ENCODE peak calls at places on chromosomes 7 and 10, in ten cellular contexts. S is brain microvascular endothelial cell, E is astrocyte of the spinal cord, C is fibroblast of mammary gland, Q is AG09319, R is HepG2, N is psoas muscle, A is heart left ventricle, V is foreskin keratinocyte, G is heart right ventricle. W is an unnamed sample.

GRCh38 chr7:39633563-39634550 is 10.5 kb downstream of the RALA start:
- DNase-seq in A (no peak), E (no peak), R (no peak), C (peak), N (no peak), G (no peak), S (no peak), V (no peak), Q (no peak), W (no peak)

GRCh38 chr10:133334495-133335237 is 2.0 kb downstream of the CALY start:
- DNase-seq in E (no peak), Q (no peak), S (no peak), V (no peak), R (no peak), A (peak), C (no peak), G (no peak), N (peak), W (no peak)

GRCh38 chr7:134114992-134115391 is 12.1 kb upstream of the LRGUK start:
- DNase-seq in N (no peak), G (no peak), V (no peak), R (no peak), Q (no peak), S (no peak), E (no peak), A (no peak), C (no peak), W (no peak)

GRCh38 chr7:23213755-23214154 is 31.9 kb downstream of the NUP42 start:
- DNase-seq in E (no peak), G (no peak), S (no peak), Q (no peak), C (no peak), R (no peak), A (no peak), N (no peak), V (no peak), W (no peak)

GRCh38 chr7:7449055-7449454 is 86.6 kb downstream of the COL28A1 start:
- DNase-seq in N (no peak), Q (no peak), A (no peak), E (peak), C (no peak), V (no peak), R (no peak), S (no peak), G (no peak), W (no peak)

GRCh38 chr7:29281782-29282541 is 87.4 kb downstream of the CHN2 start:
- DNase-seq in G (peak), S (peak), N (no peak), C (peak), V (peak), R (peak), Q (no peak), E (peak), A (peak), W (no peak)

GRCh38 chr10:96292971-96293909 is 11.0 kb upstream of the DNTT start:
- DNase-seq in G (peak), Q (peak), E (peak), R (peak), S (peak), N (no peak), V (no peak), A (no peak), C (peak), W (peak)

GRCh38 chr10:16049050-16049449 is 188.7 kb upstream of the MINDY3 start:
- DNase-seq in N (no peak), A (no peak), C (no peak), G (no peak), E (no peak), S (no peak), R (no peak), V (no peak), Q (no peak), W (no peak)

GRCh38 chr10:124465003-124465776 is 3.6 kb downstream of the LHPP start:
- DNase-seq in C (no peak), S (no peak), N (no peak), G (no peak), R (no peak), E (no peak), V (no peak), Q (no peak), A (no peak), W (peak)

GRCh38 chr10:43265799-43266721 is 805 bp downstream of the RASGEF1A start:
- DNase-seq in R (peak), N (no peak), V (no peak), C (no peak), Q (no peak), G (no peak), A (no peak), E (no peak), S (no peak), W (peak)

GRCh38 chr10:107740962-107741690 is 576.6 kb upstream of the SORCS1 start:
- DNase-seq in E (peak), R (no peak), C (peak), S (no peak), G (no peak), N (no peak), V (no peak), A (no peak), Q (no peak), W (peak)

GRCh38 chr10:359762-360161 is 224.5 kb downstream of the ZMYND11 start:
- DNase-seq in N (no peak), C (no peak), S (no peak), V (no peak), E (no peak), Q (no peak), A (no peak), G (no peak), R (no peak), W (no peak)

GRCh38 chr7:98464558-98464940 is 63.7 kb upstream of the BAIAP2L1 start:
- DNase-seq in S (no peak), E (no peak), Q (no peak), C (no peak), V (no peak), G (no peak), A (no peak), N (no peak), R (no peak), W (no peak)

GRCh38 chr7:46576950-46577349 is 655.9 kb upstream of the IGFBP3 start:
- DNase-seq in C (peak), S (peak), G (no peak), E (no peak), Q (peak), V (no peak), R (no peak), N (no peak), A (no peak), W (no peak)

GRCh38 chr10:33965795-33966581 is 631.5 kb upstream of the NRP1 start:
- DNase-seq in G (no peak), R (peak), Q (no peak), S (no peak), V (no peak), N (no peak), E (no peak), C (no peak), A (peak), W (no peak)

GRCh38 chr7:84283798-84284197 is 89.2 kb upstream of the SEMA3A start:
- DNase-seq in E (no peak), A (no peak), N (no peak), V (no peak), C (no peak), R (no peak), Q (no peak), G (no peak), S (no peak), W (no peak)

GRCh38 chr7:149865437-149865836 is 8.3 kb upstream of the ATP6V0E2 start:
- DNase-seq in E (no peak), R (no peak), A (no peak), N (no peak), S (no peak), C (no peak), G (no peak), Q (no peak), V (no peak), W (peak)

GRCh38 chr7:80879849-80880248 is 39.0 kb downstream of the SEMA3C start:
- DNase-seq in R (no peak), N (no peak), Q (no peak), A (no peak), V (no peak), E (peak), C (peak), G (peak), S (no peak), W (no peak)

GRCh38 chr7:138429577-138430250 is 30.3 kb upstream of the TRIM24 start:
- DNase-seq in V (no peak), N (no peak), S (no peak), G (no peak), Q (no peak), A (no peak), C (no peak), E (no peak), R (no peak), W (no peak)

GRCh38 chr7:46360255-46360654 is 439.2 kb upstream of the IGFBP3 start:
- DNase-seq in E (no peak), Q (no peak), V (no peak), C (no peak), R (no peak), S (no peak), A (no peak), G (no peak), N (no peak), W (no peak)

GRCh38 chr7:77651544-77652162 is 44.6 kb upstream of the RSBN1L start:
- DNase-seq in E (peak), A (no peak), R (peak), Q (peak), C (peak), S (peak), N (no peak), V (no peak), G (peak), W (peak)

GRCh38 chr10:106825996-106826395 is 338.5 kb downstream of the SORCS1 start:
- DNase-seq in C (no peak), Q (no peak), G (no peak), R (no peak), E (no peak), N (no peak), A (no peak), V (no peak), S (no peak), W (no peak)

GRCh38 chr10:8163824-8164223 is 109.3 kb downstream of the GATA3 start:
- DNase-seq in V (no peak), N (no peak), R (no peak), G (no peak), E (no peak), Q (no peak), S (no peak), C (no peak), A (no peak), W (no peak)

GRCh38 chr10:70191906-70192305 is 21.6 kb upstream of the SAR1A start:
- DNase-seq in E (peak), N (no peak), C (peak), V (peak), G (no peak), Q (peak), R (no peak), A (no peak), S (peak), W (no peak)

GRCh38 chr10:93437000-93437945 is 44.9 kb downstream of the MYOF start:
- DNase-seq in N (peak), R (peak), C (peak), S (peak), Q (peak), V (peak), A (peak), G (peak), E (peak), W (no peak)

GRCh38 chr10:29386347-29386999 is 97.6 kb downstream of the LYZL1 start:
- DNase-seq in C (peak), V (no peak), G (no peak), R (peak), Q (no peak), E (peak), A (no peak), S (no peak), N (no peak), W (peak)

GRCh38 chr10:95260397-95260881 is 30.4 kb downstream of the PDLIM1 start:
- DNase-seq in C (peak), N (no peak), Q (no peak), S (peak), G (no peak), E (peak), V (peak), A (no peak), R (peak), W (peak)

GRCh38 chr7:119270045-119270464 is 1002.9 kb upstream of the KCND2 start:
- DNase-seq in R (peak), E (peak), C (peak), A (no peak), Q (peak), V (peak), S (peak), N (no peak), G (no peak), W (peak)

GRCh38 chr7:47458057-47458456 is 123.9 kb downstream of the TNS3 start:
- DNase-seq in R (peak), S (peak), V (no peak), G (peak), C (peak), A (peak), Q (peak), E (peak), N (peak), W (no peak)

GRCh38 chr10:78755075-78755695 is 313.6 kb upstream of the ZMIZ1 start:
- DNase-seq in C (no peak), R (no peak), V (no peak), A (no peak), S (no peak), Q (no peak), G (no peak), E (no peak), N (no peak), W (no peak)

GRCh38 chr7:11835260-11835659 is 3.3 kb upstream of the THSD7A start:
- DNase-seq in E (peak), R (no peak), V (no peak), G (no peak), S (no peak), C (no peak), A (no peak), Q (no peak), N (no peak), W (no peak)

GRCh38 chr10:24483701-24484100 is 240.0 kb downstream of the ARHGAP21 start:
- DNase-seq in C (peak), V (peak), E (peak), Q (no peak), G (no peak), S (peak), A (no peak), R (no peak), N (peak), W (peak)

GRCh38 chr7:129494041-129494440 is 8.3 kb upstream of the SMKR1 start:
- DNase-seq in Q (peak), G (no peak), R (no peak), S (peak), A (no peak), N (no peak), E (peak), C (peak), V (peak), W (no peak)

GRCh38 chr7:129495987-129496386 is 6.3 kb upstream of the SMKR1 start:
- DNase-seq in S (no peak), R (no peak), N (no peak), G (no peak), C (no peak), E (no peak), V (no peak), A (no peak), Q (no peak), W (no peak)

GRCh38 chr7:129496653-129497052 is 5.7 kb upstream of the SMKR1 start:
- DNase-seq in G (no peak), Q (no peak), R (no peak), V (no peak), S (no peak), N (no peak), E (no peak), C (no peak), A (no peak), W (no peak)

GRCh38 chr7:129492406-129492805 is 9.9 kb upstream of the SMKR1 start:
- DNase-seq in R (no peak), Q (no peak), E (no peak), A (no peak), C (peak), S (no peak), G (no peak), N (no peak), V (no peak), W (no peak)

GRCh38 chr7:129493555-129493954 is 8.8 kb upstream of the SMKR1 start:
- DNase-seq in R (no peak), N (no peak), E (no peak), C (peak), G (no peak), V (no peak), A (no peak), Q (no peak), S (peak), W (no peak)
- TF ChIP-seq CTCF in R (no peak), N (no peak), E (peak), C (peak), G (no peak), V (peak), A (no peak), Q (peak), S (peak), W (peak)

GRCh38 chr7:54877683-54878082 is 118.7 kb upstream of the SEC61G start:
- DNase-seq in S (no peak), G (no peak), V (peak), N (no peak), C (no peak), E (no peak), A (no peak), Q (no peak), R (peak), W (no peak)
- TF ChIP-seq CTCF in S (peak), G (no peak), V (peak), N (no peak), C (peak), E (no peak), A (no peak), Q (no peak), R (peak), W (no peak)

DNA sequence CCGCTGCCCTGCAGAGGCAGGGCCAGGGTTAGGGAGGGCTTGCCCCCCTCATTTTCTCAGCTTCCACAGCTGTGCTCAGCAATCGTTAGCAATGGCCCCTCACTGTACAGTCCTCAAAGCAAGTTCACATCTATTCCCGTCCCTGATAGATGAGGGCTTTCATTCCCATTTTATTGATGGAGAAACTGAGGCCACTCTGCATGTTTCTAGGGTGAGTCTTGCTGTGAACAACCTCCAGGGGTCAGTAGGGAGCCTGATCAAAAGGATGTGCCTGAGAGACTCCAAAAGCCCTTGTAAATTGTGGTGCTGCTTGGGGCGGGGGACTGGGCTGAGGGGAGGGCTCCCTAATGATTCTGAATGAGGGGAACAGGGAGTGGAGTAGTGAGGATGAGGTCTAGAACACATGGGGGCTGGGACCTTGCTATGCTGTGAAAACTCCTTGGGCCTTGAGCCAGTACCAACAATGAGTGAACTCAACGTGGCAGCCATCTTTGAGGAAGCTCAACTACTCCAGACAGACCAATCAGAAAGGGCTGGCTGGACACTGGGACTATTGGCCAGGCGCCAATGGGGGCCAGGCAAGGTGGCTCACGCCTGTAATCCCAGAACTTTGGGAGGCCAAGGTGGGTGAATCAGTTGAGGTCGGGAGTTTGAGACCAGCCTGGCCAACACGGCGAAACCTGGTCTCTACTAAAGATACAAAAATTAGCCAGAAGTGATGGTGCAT is 6.7 kb upstream of the GRIFIN start:
- DNase-seq in A (no peak), V (no peak), G (no peak), E (no peak), S (no peak), Q (no peak), C (peak), N (no peak), R (no peak), W (no peak)
- TF ChIP-seq CTCF in A (no peak), V (peak), G (no peak), E (no peak), S (no peak), Q (no peak), C (no peak), N (no peak), R (no peak), W (peak)

GRCh38 chr7:26284995-26285632 is 6.5 kb upstream of the SNX10 start:
- DNase-seq in Q (no peak), E (no peak), R (peak), S (no peak), G (no peak), N (no peak), A (no peak), C (no peak), V (no peak), W (no peak)
- TF ChIP-seq CTCF in Q (peak), E (no peak), R (peak), S (no peak), G (no peak), N (no peak), A (no peak), C (peak), V (peak), W (peak)

GRCh38 chr10:60008816-60009215 is 102.5 kb upstream of the CCDC6 start:
- DNase-seq in C (peak), N (no peak), S (no peak), A (no peak), V (peak), E (no peak), Q (no peak), R (no peak), G (no peak), W (no peak)
- TF ChIP-seq CTCF in C (no peak), N (no peak), S (no peak), A (no peak), V (peak), E (no peak), Q (no peak), R (no peak), G (no peak), W (no peak)

GRCh38 chr7:27236053-27236410 is 6.6 kb upstream of the EVX1 start:
- DNase-seq in G (no peak), E (no peak), Q (no peak), N (no peak), V (no peak), A (no peak), R (no peak), C (no peak), S (no peak), W (no peak)

GRCh38 chr7:27239780-27240731 is 2.5 kb upstream of the EVX1 start:
- DNase-seq in R (no peak), V (no peak), E (no peak), N (no peak), S (no peak), G (no peak), Q (no peak), C (no peak), A (no peak), W (peak)

GRCh38 chr7:27237735-27238334 is 4.8 kb upstream of the EVX1 start:
- DNase-seq in V (no peak), N (no peak), E (no peak), G (no peak), Q (no peak), R (no peak), S (peak), C (peak), A (no peak), W (no peak)

GRCh38 chr7:27238979-27239779 is 3.4 kb upstream of the EVX1 start:
- DNase-seq in A (no peak), E (no peak), C (no peak), N (no peak), V (no peak), Q (no peak), G (no peak), S (no peak), R (no peak), W (no peak)

GRCh38 chr7:27235387-27236052 is 7.1 kb upstream of the EVX1 start:
- DNase-seq in S (peak), A (peak), V (no peak), C (peak), G (no peak), E (no peak), Q (no peak), N (no peak), R (peak), W (no peak)
- TF ChIP-seq CTCF in S (peak), A (peak), V (peak), C (no peak), G (no peak), E (peak), Q (peak), N (peak), R (peak), W (peak)

DNA sequence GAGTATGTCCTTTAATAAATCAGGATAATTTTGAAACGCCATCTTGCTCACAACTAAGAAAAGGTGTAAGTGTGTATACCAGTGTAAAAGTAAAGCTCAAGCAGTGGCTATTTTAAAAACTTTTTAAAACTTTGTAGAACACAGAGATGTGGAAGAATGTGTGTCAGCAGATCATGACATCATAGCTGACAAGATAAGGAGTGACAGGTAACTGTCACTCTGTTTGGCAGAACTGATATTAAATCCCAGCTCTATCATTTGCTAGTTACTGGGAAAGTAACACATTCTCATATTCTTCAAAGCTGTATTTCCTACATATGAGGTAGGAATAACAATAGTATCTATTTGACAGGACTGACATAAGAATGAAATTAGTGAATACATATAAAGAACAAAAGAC is 63.9 kb upstream of the RNF148 start:
- DNase-seq in A (no peak), N (no peak), V (no peak), Q (no peak), C (no peak), G (no peak), E (no peak), S (no peak), R (no peak), W (no peak)
- TF ChIP-seq CTCF in A (no peak), N (no peak), V (no peak), Q (no peak), C (no peak), G (no peak), E (no peak), S (no peak), R (no peak), W (no peak)

GRCh38 chr10:49408437-49409306 is 12.8 kb upstream of the DRGX start:
- DNase-seq in A (no peak), E (no peak), S (no peak), C (no peak), R (peak), N (no peak), Q (no peak), V (no peak), G (no peak), W (no peak)
- TF ChIP-seq CTCF in A (peak), E (peak), S (peak), C (no peak), R (peak), N (no peak), Q (peak), V (peak), G (no peak), W (peak)